ENCODE peak calls at places on chromosomes 2 and 18, in eight cellular contexts. E is HepG2, N is A549, X is tibial nerve, P is GM12878, U is K562, C is suprapubic skin, F is esophagus muscularis mucosa. Y is an unnamed sample. For H3K4me1, the result is how much of the 10 kb centered on the place peaks cover.

GRCh38 chr2:158507141-158507540 is 50.4 kb downstream of the PKP4 start:
- DNase-seq in E (no peak), N (no peak), X (no peak), P (no peak), U (no peak), C (no peak), F (peak), Y (no peak)

GRCh38 chr2:170340693-170341068 is 162.7 kb downstream of the MYO3B start:
- DNase-seq in E (no peak), N (no peak), X (no peak), P (peak), U (no peak), C (no peak), F (no peak), Y (no peak)

GRCh38 chr2:202512176-202512575 is 122.6 kb upstream of the FAM117B start:
- DNase-seq in E (no peak), N (no peak), X (no peak), P (no peak), U (no peak), C (no peak), F (no peak), Y (no peak)

GRCh38 chr2:199468561-199469513 is 11.1 kb upstream of the SATB2 start:
- DNase-seq in E (no peak), N (no peak), X (no peak), P (no peak), U (no peak), C (peak), F (no peak), Y (peak)

GRCh38 chr2:129062160-129062912 is 743.7 kb upstream of the HS6ST1 start:
- DNase-seq in E (no peak), N (no peak), X (no peak), P (no peak), U (no peak), C (no peak), F (no peak), Y (no peak)

GRCh38 chr2:172972005-172972619 is 103.5 kb upstream of the MAP3K20 start:
- DNase-seq in E (peak), N (peak), X (no peak), P (no peak), U (peak), C (no peak), F (no peak), Y (peak)

GRCh38 chr2:171673928-171674327 is 13.3 kb upstream of the DYNC1I2 start:
- DNase-seq in E (no peak), N (no peak), X (no peak), P (no peak), U (no peak), C (no peak), F (no peak), Y (no peak)

GRCh38 chr2:20670315-20671035 is 3.5 kb downstream of the GDF7 start:
- DNase-seq in E (no peak), N (no peak), X (no peak), P (no peak), U (no peak), C (no peak), F (no peak), Y (no peak)

GRCh38 chr2:185738679-185739472 is at the start of gene FSIP2:
- DNase-seq in E (peak), N (no peak), X (peak), P (no peak), U (peak), C (no peak), F (no peak), Y (peak)

GRCh38 chr18:3418083-3418482 is 31.9 kb upstream of the TGIF1 start:
- DNase-seq in E (no peak), N (no peak), X (no peak), P (no peak), U (no peak), C (no peak), F (no peak), Y (no peak)

GRCh38 chr2:105881286-105882136 is 136.8 kb downstream of the NCK2 start:
- DNase-seq in E (no peak), N (no peak), X (no peak), P (no peak), U (no peak), C (no peak), F (no peak), Y (no peak)

GRCh38 chr2:225400060-225400511 is 576 bp downstream of the NYAP2 start:
- DNase-seq in E (peak), N (peak), X (no peak), P (no peak), U (no peak), C (no peak), F (no peak), Y (no peak)

GRCh38 chr2:215460682-215461081 is 24.8 kb upstream of the FN1 start:
- DNase-seq in E (peak), N (no peak), X (no peak), P (no peak), U (no peak), C (no peak), F (no peak), Y (no peak)

GRCh38 chr2:63734510-63734909 is 107.2 kb upstream of the UGP2 start:
- DNase-seq in E (peak), N (no peak), X (no peak), P (no peak), U (no peak), C (no peak), F (no peak), Y (no peak)

GRCh38 chr2:217994776-217995274 is 8.0 kb downstream of the TNS1 start:
- DNase-seq in E (no peak), N (no peak), X (no peak), P (no peak), U (no peak), C (no peak), F (no peak), Y (no peak)

GRCh38 chr2:26614205-26615128 is 26.7 kb downstream of the CIB4 start:
- DNase-seq in E (no peak), N (no peak), X (no peak), P (no peak), U (no peak), C (peak), F (no peak), Y (no peak)

GRCh38 chr18:73679941-73680700 is 467.5 kb downstream of the FBXO15 start:
- DNase-seq in E (no peak), N (no peak), X (no peak), P (no peak), U (no peak), C (no peak), F (no peak), Y (no peak)

GRCh38 chr2:36530178-36530982 is 67.6 kb downstream of the FEZ2 start:
- DNase-seq in E (no peak), N (no peak), X (no peak), P (peak), U (no peak), C (no peak), F (no peak), Y (no peak)

GRCh38 chr18:28650860-28651259 is 473.9 kb upstream of the CDH2 start:
- DNase-seq in E (no peak), N (no peak), X (no peak), P (no peak), U (no peak), C (no peak), F (no peak), Y (no peak)

GRCh38 chr2:46653539-46653938 is 174.2 kb downstream of the TMEM247 start:
- DNase-seq in E (no peak), N (no peak), X (no peak), P (no peak), U (no peak), C (no peak), F (no peak), Y (no peak)

GRCh38 chr2:46656640-46657039 is 177.3 kb downstream of the TMEM247 start:
- DNase-seq in E (no peak), N (no peak), X (no peak), P (no peak), U (no peak), C (no peak), F (no peak), Y (no peak)

GRCh38 chr2:46652514-46653170 is 173.3 kb downstream of the TMEM247 start:
- DNase-seq in E (no peak), N (no peak), X (no peak), P (no peak), U (no peak), C (no peak), F (no peak), Y (no peak)

GRCh38 chr2:46655551-46656436 is 176.4 kb downstream of the TMEM247 start:
- DNase-seq in E (no peak), N (no peak), X (no peak), P (no peak), U (no peak), C (no peak), F (no peak), Y (no peak)

DNA sequence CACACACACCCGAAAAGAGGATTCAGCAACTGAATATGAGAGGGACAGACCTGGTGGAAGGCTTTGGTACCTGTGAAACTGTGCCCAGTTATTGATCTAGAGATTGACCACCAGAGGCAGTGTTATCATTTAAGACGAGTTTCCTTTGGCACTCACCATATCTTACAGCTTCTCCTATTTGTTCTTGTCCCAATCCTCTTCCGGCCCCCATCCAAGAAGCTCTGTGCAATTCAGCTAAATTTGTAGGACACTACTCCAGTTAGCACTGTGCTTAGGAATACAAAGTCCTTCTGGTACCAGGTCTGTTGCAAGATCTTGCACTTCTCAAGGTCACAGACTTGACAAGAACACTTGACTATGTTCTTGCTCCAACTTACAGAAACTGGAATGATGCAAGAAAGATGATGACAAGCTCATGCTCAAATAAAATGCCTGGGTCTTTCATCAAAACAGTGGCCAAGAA is 177.7 kb downstream of the TMEM247 start:
- DNase-seq in E (peak), N (peak), X (peak), P (no peak), U (peak), C (no peak), F (peak), Y (peak)
- TF ChIP-seq CTCF in E (peak), N (peak), X (peak), P (peak), U (peak), C (peak), F (peak), Y (peak)

DNA sequence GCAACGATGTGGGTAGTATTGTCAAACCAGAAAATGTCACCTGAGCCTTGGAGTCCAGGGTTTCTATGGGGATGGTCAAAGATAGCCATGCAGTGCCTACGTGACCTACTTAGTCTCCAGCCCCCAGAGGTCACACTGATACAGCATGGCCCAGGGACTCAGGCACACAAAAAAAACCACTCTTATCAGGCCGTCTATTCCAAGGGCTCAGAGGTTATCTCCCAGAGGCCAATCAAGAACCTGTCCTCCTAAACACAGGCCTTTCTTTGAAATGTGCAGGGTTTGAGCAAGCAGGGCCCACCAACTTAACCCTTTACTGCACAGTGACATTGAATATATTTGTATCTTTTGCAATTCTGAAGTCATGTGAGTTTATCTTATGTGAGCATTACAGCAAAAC is 82.7 kb downstream of the MRO start:
- DNase-seq in E (peak), N (no peak), X (no peak), P (no peak), U (no peak), C (no peak), F (no peak), Y (no peak)
- TF ChIP-seq EP300 in E (peak), N (no peak), X (no peak), P (no peak), U (no peak), C (no peak), F (no peak), Y (no peak)

DNA sequence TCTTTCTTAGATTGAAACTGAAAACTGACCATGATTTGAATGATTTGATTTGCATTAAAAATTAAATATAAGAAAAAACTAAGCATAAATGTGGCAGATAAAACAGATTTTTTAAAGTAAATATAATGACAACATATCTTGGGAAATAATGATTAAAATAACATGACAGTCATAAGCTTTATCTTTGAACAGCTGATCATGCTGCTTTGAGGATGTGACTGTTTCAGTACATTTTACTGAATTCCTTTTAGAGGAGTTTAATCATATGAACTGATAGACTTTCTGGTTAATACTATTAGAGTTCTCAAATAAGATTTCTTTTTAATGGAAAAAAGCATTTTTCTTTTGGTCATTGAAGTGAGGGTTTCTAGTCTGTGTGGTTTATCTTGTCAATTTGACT is 262.3 kb downstream of the PTGR3 start:
- DNase-seq in E (no peak), N (no peak), X (no peak), P (no peak), U (no peak), C (no peak), F (no peak), Y (no peak)
- H3K4me1 ChIP-seq in E (under half), N (under half), X (under half), P (under half), U (under half), C (under half), F (under half), Y (under half)

GRCh38 chr2:155223781-155224406 is 525.4 kb downstream of the KCNJ3 start:
- DNase-seq in E (peak), N (peak), X (no peak), P (no peak), U (no peak), C (no peak), F (no peak), Y (no peak)
- TF ChIP-seq CTCF in E (peak), N (peak), X (peak), P (peak), U (peak), C (no peak), F (peak), Y (peak)